ENCODE peak calls at places on chromosomes 11 and 22, in five cellular contexts. V is HCT116, J is substantia nigra, T is RWPE1, H is transverse colon. W is an unnamed sample.

GRCh38 chr11:126191379-126192073 is 19.9 kb downstream of the RPUSD4 start:
- DNase-seq in V (no peak), J (no peak), T (no peak), H (no peak), W (no peak)

GRCh38 chr11:12224537-12224893 is 114.1 kb downstream of the MICAL2 start:
- DNase-seq in V (no peak), J (peak; percentile 89), T (no peak), H (peak; percentile 76), W (no peak)

GRCh38 chr11:14381968-14382367 is 23.0 kb upstream of the RRAS2 start:
- DNase-seq in V (no peak), J (no peak), T (no peak), H (no peak), W (no peak)

GRCh38 chr11:6943131-6943530 is 16.9 kb downstream of the ZNF215 start:
- DNase-seq in V (no peak), J (no peak), T (no peak), H (no peak), W (no peak)

GRCh38 chr11:1884123-1884415 is 7.6 kb downstream of the PRR33 start:
- DNase-seq in V (no peak), J (no peak), T (no peak), H (no peak), W (no peak)

GRCh38 chr11:73141031-73141308 is 1.1 kb downstream of the FCHSD2 start:
- DNase-seq in V (no peak), J (peak; percentile 46), T (peak; percentile 42), H (no peak), W (no peak)

GRCh38 chr11:76823481-76824028 is 37.2 kb upstream of the ACER3 start:
- DNase-seq in V (peak; percentile 88), J (no peak), T (peak; percentile 91), H (no peak), W (no peak)

GRCh38 chr11:8832571-8833260 is 78.3 kb upstream of the AKIP1 start:
- DNase-seq in V (no peak), J (peak; percentile 34), T (peak; percentile 77), H (no peak), W (no peak)

GRCh38 chr22:20794132-20794990 is 20.4 kb downstream of the SERPIND1 start:
- DNase-seq in V (no peak), J (no peak), T (no peak), H (no peak), W (no peak)

GRCh38 chr22:36027579-36027959 is 1.1 kb downstream of the RBFOX2 start:
- DNase-seq in V (no peak), J (no peak), T (no peak), H (peak; percentile 14), W (no peak)

GRCh38 chr22:36027960-36028645 is 521 bp downstream of the RBFOX2 start:
- DNase-seq in V (no peak), J (no peak), T (peak; percentile 64), H (peak; percentile 30), W (no peak)

GRCh38 chr22:36028646-36029405 is at the start of gene RBFOX2:
- DNase-seq in V (peak; percentile 88), J (peak; percentile 97), T (peak; percentile 94), H (peak; percentile 97), W (peak; percentile 77)

GRCh38 chr22:36029406-36029755 is 757 bp upstream of the RBFOX2 start:
- DNase-seq in V (no peak), J (no peak), T (no peak), H (no peak), W (no peak)

GRCh38 chr22:36026741-36027140 is 1.9 kb downstream of the RBFOX2 start:
- DNase-seq in V (no peak), J (no peak), T (no peak), H (no peak), W (no peak)
- H3K27ac ChIP-seq in V (no peak overlapping the region), J (peak overlapping the region; percentile 11), T (no peak overlapping the region), H (peak overlapping the region; percentile 93), W (peak overlapping the region; percentile 76)

GRCh38 chr11:82384308-82384707 is 349.4 kb downstream of the FAM181B start:
- DNase-seq in V (no peak), J (no peak), T (no peak), H (no peak), W (no peak)
- H3K27ac ChIP-seq in V (no peak overlapping the region), J (no peak overlapping the region), T (no peak overlapping the region), H (no peak overlapping the region), W (no peak overlapping the region)

DNA sequence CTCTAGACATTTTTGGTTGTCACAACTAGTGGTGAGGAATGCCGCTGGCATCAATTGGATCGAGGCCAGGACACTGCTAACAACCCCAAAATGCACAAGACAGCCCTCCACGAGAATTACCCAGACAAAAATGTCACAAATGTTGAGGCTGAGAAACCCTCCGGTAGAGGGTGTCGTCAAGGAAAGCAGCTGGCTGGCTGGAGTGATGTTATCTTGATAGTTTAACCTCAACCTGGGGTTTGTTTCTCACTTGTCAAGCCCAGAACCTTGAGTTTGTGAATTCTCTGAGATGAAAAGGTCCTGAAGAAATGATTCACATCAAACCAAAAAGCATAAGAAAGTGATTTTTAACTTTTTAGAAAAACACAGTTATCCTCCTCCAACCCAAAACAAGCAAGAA is 21.1 kb upstream of the TMPRSS13 start:
- DNase-seq in V (no peak), J (peak; percentile 2), T (no peak), H (peak; percentile 27), W (no peak)
- H3K27ac ChIP-seq in V (no peak overlapping the region), J (no peak overlapping the region), T (no peak overlapping the region), H (peak overlapping the region; percentile 49), W (no peak overlapping the region)

GRCh38 chr22:24066260-24066659 is 55.2 kb downstream of the CABIN1 start:
- DNase-seq in V (no peak), J (no peak), T (no peak), H (no peak), W (no peak)

GRCh38 chr22:24066872-24067271 is 55.8 kb downstream of the CABIN1 start:
- DNase-seq in V (no peak), J (peak; percentile 70), T (no peak), H (peak; percentile 67), W (no peak)

GRCh38 chr22:24068377-24068680 is 57.2 kb downstream of the CABIN1 start:
- DNase-seq in V (no peak), J (no peak), T (no peak), H (no peak), W (no peak)

GRCh38 chr22:24068717-24069116 is 57.6 kb downstream of the CABIN1 start:
- DNase-seq in V (no peak), J (peak; percentile 68), T (no peak), H (no peak), W (no peak)

GRCh38 chr22:24067587-24068376 is 56.7 kb downstream of the CABIN1 start:
- DNase-seq in V (no peak), J (peak; percentile 79), T (no peak), H (peak; percentile 53), W (no peak)
- H3K27ac ChIP-seq in V (no peak overlapping the region), J (no peak overlapping the region), T (no peak overlapping the region), H (no peak overlapping the region), W (no peak overlapping the region)

DNA sequence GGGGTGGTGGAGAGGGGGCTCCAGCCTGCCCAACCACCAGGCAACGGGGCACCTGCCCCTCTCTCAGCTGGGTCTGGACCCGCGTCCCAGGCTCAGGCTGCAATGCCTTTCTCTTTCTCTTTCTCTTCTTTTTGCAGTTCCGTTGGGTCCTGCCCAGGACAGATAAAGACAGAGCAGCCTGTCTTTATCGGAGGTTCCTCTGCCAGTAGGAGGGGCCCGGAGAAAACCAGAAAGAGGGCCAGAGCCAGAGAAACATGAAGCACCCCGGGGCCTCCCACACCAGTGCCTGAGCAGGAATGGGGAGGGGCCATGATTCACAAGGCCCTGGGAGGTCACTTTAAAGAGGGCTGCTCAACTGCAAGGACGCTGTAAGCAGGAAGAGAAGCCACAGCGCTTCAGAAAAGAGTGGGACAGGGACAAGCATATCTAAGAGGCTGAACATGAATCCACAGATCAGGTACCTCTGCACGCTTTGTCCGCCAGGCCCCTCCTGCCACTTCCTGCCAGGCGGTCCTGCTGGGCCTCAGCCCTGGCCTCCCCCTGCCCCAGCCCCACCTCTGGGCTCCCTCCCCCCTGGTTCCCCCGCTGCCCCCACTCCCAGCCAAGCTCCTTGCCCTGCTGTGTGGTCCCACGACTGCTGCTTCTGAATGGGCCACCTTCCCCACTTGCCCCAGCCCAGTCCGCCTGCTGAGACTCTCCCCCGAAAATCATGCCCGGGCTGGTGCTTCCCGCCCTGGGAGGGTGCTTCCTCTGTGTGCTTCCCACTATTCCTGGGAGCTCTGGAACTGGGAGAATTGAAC is at the start of gene APOBEC3C:
- DNase-seq in V (peak; percentile 65), J (no peak), T (peak; percentile 78), H (peak; percentile 87), W (peak; percentile 45)
- H3K27ac ChIP-seq in V (peak within 1 kb of the TSS; percentile 74), J (no peak within 1 kb of the TSS), T (peak within 1 kb of the TSS; percentile 95), H (peak within 1 kb of the TSS; percentile 88), W (peak within 1 kb of the TSS; percentile 78)

GRCh38 chr11:122176651-122177050 is 60.6 kb upstream of the BLID start:
- DNase-seq in V (no peak), J (no peak), T (no peak), H (no peak), W (no peak)
- H3K27ac ChIP-seq in V (peak overlapping the region; percentile 97), J (peak overlapping the region; percentile 77), T (no peak overlapping the region), H (no peak overlapping the region), W (peak overlapping the region; percentile 82)

DNA sequence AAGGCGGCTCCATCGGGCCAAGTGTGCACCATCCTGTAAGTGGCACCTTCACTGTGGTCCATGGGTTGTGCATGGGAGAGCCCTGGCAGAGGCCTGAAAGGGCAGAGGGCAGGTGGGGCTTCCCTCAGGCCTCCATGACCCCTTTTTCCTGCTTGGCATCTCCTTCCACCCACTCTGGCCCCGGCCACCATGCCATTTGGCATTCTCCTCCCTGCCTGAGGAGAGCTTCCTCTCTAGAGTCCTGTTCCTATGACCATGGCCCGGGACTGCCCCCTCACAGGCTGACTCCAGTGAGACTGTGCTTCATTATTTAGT is 4.9 kb downstream of the OTOG start:
- DNase-seq in V (no peak), J (no peak), T (no peak), H (no peak), W (no peak)
- H3K27ac ChIP-seq in V (no peak overlapping the region), J (no peak overlapping the region), T (no peak overlapping the region), H (no peak overlapping the region), W (no peak overlapping the region)

W was measured in epithelial cell of prostate.